ENCODE peak calls at places on chromosomes 3 and 15, in five cellular contexts. One of them, this sample, is unnamed.

GRCh38 chr3:88113311-88114162 is 36.2 kb upstream of the C3orf38 start:
- DNase-seq in IMR-90: peak
- DNase-seq in GM12878: peak
- DNase-seq in A549: peak
- DNase-seq in SK-N-SH: peak
- DNase-seq in this sample: peak

GRCh38 chr15:80405970-80406369 is 1.8 kb downstream of the ARNT2 start:
- DNase-seq in IMR-90: no peak
- DNase-seq in GM12878: no peak
- DNase-seq in A549: no peak
- DNase-seq in SK-N-SH: no peak
- DNase-seq in this sample: no peak

GRCh38 chr3:58025406-58025805 is 17.2 kb downstream of the FLNB start:
- DNase-seq in IMR-90: no peak
- DNase-seq in GM12878: no peak
- DNase-seq in A549: no peak
- DNase-seq in SK-N-SH: no peak
- DNase-seq in this sample: no peak

GRCh38 chr15:78007211-78007956 is 70.1 kb downstream of the TBC1D2B start:
- DNase-seq in IMR-90: no peak
- DNase-seq in GM12878: no peak
- DNase-seq in A549: no peak
- DNase-seq in SK-N-SH: no peak
- DNase-seq in this sample: no peak

GRCh38 chr3:156304406-156304805 is 184.0 kb downstream of the KCNAB1 start:
- DNase-seq in IMR-90: peak
- DNase-seq in GM12878: no peak
- DNase-seq in A549: no peak
- DNase-seq in SK-N-SH: no peak
- DNase-seq in this sample: no peak

GRCh38 chr15:40793216-40793989 is 13.5 kb upstream of the ZFYVE19 start:
- DNase-seq in IMR-90: peak
- DNase-seq in GM12878: no peak
- DNase-seq in A549: peak
- DNase-seq in SK-N-SH: no peak
- DNase-seq in this sample: no peak

GRCh38 chr3:132378846-132379245 is 38.5 kb upstream of the DNAJC13 start:
- DNase-seq in IMR-90: no peak
- DNase-seq in GM12878: no peak
- DNase-seq in A549: no peak
- DNase-seq in SK-N-SH: no peak
- DNase-seq in this sample: no peak

GRCh38 chr3:30751610-30752299 is 142.7 kb downstream of the GADL1 start:
- DNase-seq in IMR-90: peak
- DNase-seq in GM12878: peak
- DNase-seq in A549: no peak
- DNase-seq in SK-N-SH: peak
- DNase-seq in this sample: no peak

GRCh38 chr3:107344722-107345121 is 32.5 kb upstream of the CCDC54 start:
- DNase-seq in IMR-90: no peak
- DNase-seq in GM12878: no peak
- DNase-seq in A549: no peak
- DNase-seq in SK-N-SH: no peak
- DNase-seq in this sample: no peak

GRCh38 chr15:39177561-39177960 is 403.3 kb upstream of the THBS1 start:
- DNase-seq in IMR-90: no peak
- DNase-seq in GM12878: no peak
- DNase-seq in A549: no peak
- DNase-seq in SK-N-SH: no peak
- DNase-seq in this sample: no peak

GRCh38 chr3:31010491-31010890 is 116.0 kb upstream of the GADL1 start:
- DNase-seq in IMR-90: peak
- DNase-seq in GM12878: no peak
- DNase-seq in A549: no peak
- DNase-seq in SK-N-SH: no peak
- DNase-seq in this sample: no peak

GRCh38 chr3:127206154-127206553 is 13.2 kb downstream of the PRR23E start:
- DNase-seq in IMR-90: no peak
- DNase-seq in GM12878: no peak
- DNase-seq in A549: no peak
- DNase-seq in SK-N-SH: no peak
- DNase-seq in this sample: no peak

GRCh38 chr15:101126618-101127502 is 125.0 kb downstream of the CHSY1 start:
- DNase-seq in IMR-90: peak
- DNase-seq in GM12878: no peak
- DNase-seq in A549: no peak
- DNase-seq in SK-N-SH: peak
- DNase-seq in this sample: no peak

GRCh38 chr3:45612918-45613602 is 18.5 kb downstream of the LIMD1 start:
- DNase-seq in IMR-90: peak
- DNase-seq in GM12878: peak
- DNase-seq in A549: no peak
- DNase-seq in SK-N-SH: no peak
- DNase-seq in this sample: no peak

GRCh38 chr3:62220616-62221015 is 152.7 kb downstream of the FEZF2 start:
- DNase-seq in IMR-90: no peak
- DNase-seq in GM12878: no peak
- DNase-seq in A549: no peak
- DNase-seq in SK-N-SH: no peak
- DNase-seq in this sample: no peak

GRCh38 chr3:113287818-113288648 is 76.7 kb downstream of the BOC start:
- DNase-seq in IMR-90: peak
- DNase-seq in GM12878: no peak
- DNase-seq in A549: peak
- DNase-seq in SK-N-SH: peak
- DNase-seq in this sample: peak

GRCh38 chr3:47012342-47013230 is 33.1 kb downstream of the NBEAL2 start:
- DNase-seq in IMR-90: no peak
- DNase-seq in GM12878: no peak
- DNase-seq in A549: no peak
- DNase-seq in SK-N-SH: no peak
- DNase-seq in this sample: no peak

GRCh38 chr15:48632651-48633050 is 12.9 kb downstream of the FBN1 start:
- DNase-seq in IMR-90: no peak
- DNase-seq in GM12878: no peak
- DNase-seq in A549: no peak
- DNase-seq in SK-N-SH: no peak
- DNase-seq in this sample: no peak

GRCh38 chr3:43632269-43632733 is 10.5 kb upstream of the ANO10 start:
- DNase-seq in IMR-90: peak
- DNase-seq in GM12878: no peak
- DNase-seq in A549: no peak
- DNase-seq in SK-N-SH: no peak
- DNase-seq in this sample: peak

GRCh38 chr3:34675383-34676120 is 877.1 kb downstream of the PDCD6IP start:
- DNase-seq in IMR-90: no peak
- DNase-seq in GM12878: no peak
- DNase-seq in A549: no peak
- DNase-seq in SK-N-SH: no peak
- DNase-seq in this sample: no peak

GRCh38 chr3:145022447-145022846 is 1050.8 kb downstream of the DIPK2A start:
- DNase-seq in IMR-90: no peak
- DNase-seq in GM12878: no peak
- DNase-seq in A549: no peak
- DNase-seq in SK-N-SH: no peak
- DNase-seq in this sample: no peak

GRCh38 chr3:64666171-64666581 is 21.6 kb downstream of the ADAMTS9 start:
- DNase-seq in IMR-90: no peak
- DNase-seq in GM12878: no peak
- DNase-seq in A549: no peak
- DNase-seq in SK-N-SH: no peak
- DNase-seq in this sample: no peak

GRCh38 chr3:151008699-151009098 is 36.2 kb upstream of the CLRN1 start:
- DNase-seq in IMR-90: peak
- DNase-seq in GM12878: no peak
- DNase-seq in A549: peak
- DNase-seq in SK-N-SH: peak
- DNase-seq in this sample: no peak

GRCh38 chr3:38131621-38132369 is 5.1 kb downstream of the ACAA1 start:
- DNase-seq in IMR-90: peak
- DNase-seq in GM12878: no peak
- DNase-seq in A549: peak
- DNase-seq in SK-N-SH: peak
- DNase-seq in this sample: peak

GRCh38 chr3:180267202-180267843 is 230.6 kb upstream of the PEX5L start:
- DNase-seq in IMR-90: no peak
- DNase-seq in GM12878: peak
- DNase-seq in A549: no peak
- DNase-seq in SK-N-SH: no peak
- DNase-seq in this sample: no peak

GRCh38 chr15:34855397-34855796 is 60.0 kb upstream of the ACTC1 start:
- DNase-seq in IMR-90: peak
- DNase-seq in GM12878: no peak
- DNase-seq in A549: no peak
- DNase-seq in SK-N-SH: peak
- DNase-seq in this sample: no peak

GRCh38 chr15:65414841-65415621 is 7.7 kb downstream of the IGDCC4 start:
- DNase-seq in IMR-90: peak
- DNase-seq in GM12878: no peak
- DNase-seq in A549: peak
- DNase-seq in SK-N-SH: no peak
- DNase-seq in this sample: no peak

GRCh38 chr15:68186671-68187397 is 18.3 kb downstream of the CALML4 start:
- DNase-seq in IMR-90: peak
- DNase-seq in GM12878: no peak
- DNase-seq in A549: no peak
- DNase-seq in SK-N-SH: no peak
- DNase-seq in this sample: no peak

GRCh38 chr3:114404590-114404989 is 110.8 kb downstream of the TIGIT start:
- DNase-seq in IMR-90: peak
- DNase-seq in GM12878: no peak
- DNase-seq in A549: no peak
- DNase-seq in SK-N-SH: no peak
- DNase-seq in this sample: no peak

GRCh38 chr3:125480656-125481374 is 39.2 kb downstream of the SNX4 start:
- DNase-seq in IMR-90: peak
- DNase-seq in GM12878: no peak
- DNase-seq in A549: no peak
- DNase-seq in SK-N-SH: no peak
- DNase-seq in this sample: no peak

GRCh38 chr15:73075151-73075859 is 23.0 kb downstream of the NEO1 start:
- DNase-seq in IMR-90: no peak
- DNase-seq in GM12878: no peak
- DNase-seq in A549: no peak
- DNase-seq in SK-N-SH: no peak
- DNase-seq in this sample: no peak

GRCh38 chr3:175695251-175695650 is 836.1 kb downstream of the NAALADL2 start:
- DNase-seq in IMR-90: peak
- DNase-seq in GM12878: no peak
- DNase-seq in A549: no peak
- DNase-seq in SK-N-SH: no peak
- DNase-seq in this sample: no peak

GRCh38 chr3:43770426-43771103 is 79.8 kb downstream of the ABHD5 start:
- DNase-seq in IMR-90: no peak
- DNase-seq in GM12878: no peak
- DNase-seq in A549: peak
- DNase-seq in SK-N-SH: peak
- DNase-seq in this sample: peak

GRCh38 chr15:64717735-64718495 is 57.5 kb downstream of the RBPMS2 start:
- DNase-seq in IMR-90: no peak
- DNase-seq in GM12878: no peak
- DNase-seq in A549: no peak
- DNase-seq in SK-N-SH: no peak
- DNase-seq in this sample: no peak

GRCh38 chr3:66487475-66487874 is 13.3 kb downstream of the LRIG1 start:
- DNase-seq in IMR-90: peak
- DNase-seq in GM12878: no peak
- DNase-seq in A549: no peak
- DNase-seq in SK-N-SH: no peak
- DNase-seq in this sample: no peak
- TF ChIP-seq RCOR1 in IMR-90: no peak
- TF ChIP-seq RCOR1 in GM12878: no peak
- TF ChIP-seq RCOR1 in A549: no peak
- TF ChIP-seq RCOR1 in SK-N-SH: no peak
- TF ChIP-seq RCOR1 in this sample: no peak

GRCh38 chr3:66816110-66816761 is 181.9 kb upstream of the KBTBD8 start:
- DNase-seq in IMR-90: peak
- DNase-seq in GM12878: no peak
- DNase-seq in A549: peak
- DNase-seq in SK-N-SH: peak
- DNase-seq in this sample: peak
- TF ChIP-seq RAD21 in IMR-90: peak
- TF ChIP-seq RAD21 in GM12878: peak
- TF ChIP-seq RAD21 in A549: peak
- TF ChIP-seq RAD21 in SK-N-SH: peak
- TF ChIP-seq RAD21 in this sample: peak

GRCh38 chr3:184562146-184562861 is 719 bp downstream of the EPHB3 start:
- DNase-seq in IMR-90: no peak
- DNase-seq in GM12878: no peak
- DNase-seq in A549: no peak
- DNase-seq in SK-N-SH: peak
- DNase-seq in this sample: no peak

GRCh38 chr3:184563569-184563925 is 2.0 kb downstream of the EPHB3 start:
- DNase-seq in IMR-90: no peak
- DNase-seq in GM12878: no peak
- DNase-seq in A549: no peak
- DNase-seq in SK-N-SH: no peak
- DNase-seq in this sample: no peak

GRCh38 chr3:184561329-184562145 is at the start of gene EPHB3:
- DNase-seq in IMR-90: peak
- DNase-seq in GM12878: peak
- DNase-seq in A549: peak
- DNase-seq in SK-N-SH: peak
- DNase-seq in this sample: peak

GRCh38 chr3:184563941-184564684 is 2.5 kb downstream of the EPHB3 start:
- DNase-seq in IMR-90: no peak
- DNase-seq in GM12878: no peak
- DNase-seq in A549: no peak
- DNase-seq in SK-N-SH: no peak
- DNase-seq in this sample: no peak

GRCh38 chr3:184562875-184563568 is 1.4 kb downstream of the EPHB3 start:
- DNase-seq in IMR-90: peak
- DNase-seq in GM12878: no peak
- DNase-seq in A549: no peak
- DNase-seq in SK-N-SH: no peak
- DNase-seq in this sample: no peak
- TF ChIP-seq RCOR1 in IMR-90: no peak
- TF ChIP-seq RCOR1 in GM12878: no peak
- TF ChIP-seq RCOR1 in A549: no peak
- TF ChIP-seq RCOR1 in SK-N-SH: no peak
- TF ChIP-seq RCOR1 in this sample: no peak

DNA sequence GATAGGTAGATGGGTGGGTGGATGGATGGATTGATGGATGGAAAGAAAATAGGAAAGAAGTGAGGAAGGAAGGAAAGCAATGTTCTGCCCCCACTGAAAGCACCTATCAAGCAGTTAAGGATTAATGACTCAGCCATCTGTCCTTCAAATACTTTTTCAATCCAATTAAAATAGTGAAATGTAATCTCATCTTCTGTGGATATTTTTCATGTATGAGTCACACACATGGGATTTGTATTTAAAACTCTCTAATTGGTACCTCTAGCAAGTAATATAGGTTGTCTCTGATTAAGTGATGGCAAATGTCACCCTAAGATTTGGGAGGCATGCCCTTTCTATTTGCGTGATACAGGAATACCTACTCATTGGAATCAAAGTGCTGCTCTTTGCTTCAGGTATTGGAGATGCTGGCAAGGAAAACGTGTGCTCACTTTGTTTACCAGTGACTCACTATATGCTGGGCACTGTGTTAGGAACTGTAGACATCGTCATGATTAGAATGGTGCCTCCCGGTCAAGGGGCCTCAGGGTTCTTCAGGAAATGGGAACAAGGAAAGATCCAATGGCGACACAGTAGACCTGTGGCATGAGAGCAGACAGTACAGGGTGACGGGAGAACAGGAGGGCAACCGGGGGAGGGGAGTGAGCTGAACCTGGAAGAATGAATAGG is 230.1 kb downstream of the CLSTN2 start:
- DNase-seq in IMR-90: no peak
- DNase-seq in GM12878: no peak
- DNase-seq in A549: no peak
- DNase-seq in SK-N-SH: no peak
- DNase-seq in this sample: no peak
- TF ChIP-seq RAD21 in IMR-90: no peak
- TF ChIP-seq RAD21 in GM12878: no peak
- TF ChIP-seq RAD21 in A549: no peak
- TF ChIP-seq RAD21 in SK-N-SH: no peak
- TF ChIP-seq RAD21 in this sample: no peak